ENCODE peak calls at places on chromosomes 5 and 9, in six cellular contexts. One of them, this sample, is unnamed.

GRCh38 chr5:175558801-175559480 is 80.6 kb downstream of the SFXN1 start:
- DNase-seq in HCT116: no peak
- DNase-seq in K562: no peak
- DNase-seq in H1: no peak
- DNase-seq in GM12878: no peak
- DNase-seq in HepG2: no peak
- DNase-seq in this sample: no peak

GRCh38 chr9:4514252-4515128 is 24.2 kb downstream of the SLC1A1 start:
- DNase-seq in HepG2: no peak
- DNase-seq in HCT116: no peak
- DNase-seq in H1: no peak
- DNase-seq in K562: no peak
- DNase-seq in GM12878: no peak
- DNase-seq in this sample: no peak

GRCh38 chr5:35246411-35246810 is 16.1 kb upstream of the PRLR start:
- DNase-seq in GM12878: no peak
- DNase-seq in K562: no peak
- DNase-seq in HepG2: peak
- DNase-seq in HCT116: no peak
- DNase-seq in H1: no peak
- DNase-seq in this sample: no peak

GRCh38 chr5:107400328-107400727 is 270.4 kb downstream of the EFNA5 start:
- DNase-seq in HepG2: no peak
- DNase-seq in HCT116: no peak
- DNase-seq in GM12878: no peak
- DNase-seq in K562: no peak
- DNase-seq in H1: no peak
- DNase-seq in this sample: no peak

GRCh38 chr9:12739014-12739413 is 35.8 kb upstream of the LURAP1L start:
- DNase-seq in K562: no peak
- DNase-seq in HCT116: no peak
- DNase-seq in GM12878: no peak
- DNase-seq in HepG2: no peak
- DNase-seq in H1: no peak
- DNase-seq in this sample: no peak

GRCh38 chr5:92248518-92248917 is 865.4 kb upstream of the ARRDC3 start:
- DNase-seq in GM12878: no peak
- DNase-seq in HepG2: no peak
- DNase-seq in H1: no peak
- DNase-seq in HCT116: no peak
- DNase-seq in K562: no peak
- DNase-seq in this sample: no peak

GRCh38 chr5:77641397-77641943 is 3.0 kb upstream of the OTP start:
- DNase-seq in GM12878: no peak
- DNase-seq in HCT116: no peak
- DNase-seq in HepG2: no peak
- DNase-seq in H1: no peak
- DNase-seq in K562: no peak
- DNase-seq in this sample: no peak

GRCh38 chr9:131053896-131054295 is 42.4 kb upstream of the AIF1L start:
- DNase-seq in H1: no peak
- DNase-seq in HepG2: no peak
- DNase-seq in K562: no peak
- DNase-seq in GM12878: no peak
- DNase-seq in HCT116: no peak
- DNase-seq in this sample: no peak

GRCh38 chr9:123440256-123440655 is 84.3 kb downstream of the CRB2 start:
- DNase-seq in K562: no peak
- DNase-seq in GM12878: no peak
- DNase-seq in HCT116: no peak
- DNase-seq in HepG2: no peak
- DNase-seq in H1: no peak
- DNase-seq in this sample: no peak

GRCh38 chr9:98251554-98251953 is 3.9 kb downstream of the TBC1D2 start:
- DNase-seq in GM12878: no peak
- DNase-seq in K562: no peak
- DNase-seq in H1: no peak
- DNase-seq in HCT116: peak
- DNase-seq in HepG2: no peak
- DNase-seq in this sample: peak

GRCh38 chr5:17248999-17249634 is 31.7 kb downstream of the BASP1 start:
- DNase-seq in GM12878: no peak
- DNase-seq in HepG2: no peak
- DNase-seq in HCT116: no peak
- DNase-seq in K562: no peak
- DNase-seq in H1: no peak
- DNase-seq in this sample: peak

GRCh38 chr5:176542596-176543427 is 5.6 kb upstream of the RNF44 start:
- DNase-seq in GM12878: no peak
- DNase-seq in H1: peak
- DNase-seq in HCT116: no peak
- DNase-seq in HepG2: no peak
- DNase-seq in K562: peak
- DNase-seq in this sample: no peak

GRCh38 chr9:121861501-121862180 is 210.2 kb downstream of the DAB2IP start:
- DNase-seq in K562: peak
- DNase-seq in HCT116: peak
- DNase-seq in HepG2: peak
- DNase-seq in H1: peak
- DNase-seq in GM12878: no peak
- DNase-seq in this sample: peak

GRCh38 chr5:112159435-112159834 is 259.6 kb downstream of the EPB41L4A start:
- DNase-seq in GM12878: no peak
- DNase-seq in HepG2: no peak
- DNase-seq in HCT116: no peak
- DNase-seq in K562: no peak
- DNase-seq in H1: no peak
- DNase-seq in this sample: no peak

GRCh38 chr5:34900660-34901059 is 14.6 kb downstream of the RAD1 start:
- DNase-seq in HepG2: no peak
- DNase-seq in K562: no peak
- DNase-seq in HCT116: no peak
- DNase-seq in H1: no peak
- DNase-seq in GM12878: no peak
- DNase-seq in this sample: no peak

GRCh38 chr5:86679529-86679928 is 61.8 kb downstream of the COX7C start:
- DNase-seq in HCT116: peak
- DNase-seq in K562: peak
- DNase-seq in HepG2: peak
- DNase-seq in H1: no peak
- DNase-seq in GM12878: no peak
- DNase-seq in this sample: peak

GRCh38 chr5:119953474-119953873 is 324.1 kb downstream of the FAM170A start:
- DNase-seq in H1: no peak
- DNase-seq in HepG2: no peak
- DNase-seq in K562: no peak
- DNase-seq in GM12878: no peak
- DNase-seq in HCT116: no peak
- DNase-seq in this sample: no peak

GRCh38 chr5:73693573-73694061 is 67.6 kb downstream of the ARHGEF28 start:
- DNase-seq in GM12878: no peak
- DNase-seq in K562: no peak
- DNase-seq in HCT116: no peak
- DNase-seq in HepG2: peak
- DNase-seq in H1: no peak
- DNase-seq in this sample: peak

GRCh38 chr9:37464426-37465248 is 613 bp downstream of the ZBTB5 start:
- DNase-seq in HepG2: no peak
- DNase-seq in GM12878: peak
- DNase-seq in K562: no peak
- DNase-seq in HCT116: no peak
- DNase-seq in H1: peak
- DNase-seq in this sample: peak

GRCh38 chr5:141192110-141192725 is at the start of gene PCDHB10:
- DNase-seq in H1: peak
- DNase-seq in HepG2: peak
- DNase-seq in K562: peak
- DNase-seq in GM12878: no peak
- DNase-seq in HCT116: peak
- DNase-seq in this sample: peak

GRCh38 chr5:16550316-16550952 is 66.4 kb downstream of the RETREG1 start:
- DNase-seq in K562: peak
- DNase-seq in HepG2: peak
- DNase-seq in GM12878: no peak
- DNase-seq in HCT116: peak
- DNase-seq in H1: peak
- DNase-seq in this sample: peak

GRCh38 chr5:140801494-140801841 is 611 bp downstream of the PCDHA3 start:
- DNase-seq in H1: no peak
- DNase-seq in GM12878: no peak
- DNase-seq in HepG2: no peak
- DNase-seq in HCT116: no peak
- DNase-seq in K562: no peak
- DNase-seq in this sample: peak

GRCh38 chr5:21154526-21154925 is 1166.5 kb upstream of the CDH18 start:
- DNase-seq in HepG2: no peak
- DNase-seq in HCT116: no peak
- DNase-seq in GM12878: no peak
- DNase-seq in H1: no peak
- DNase-seq in K562: no peak
- DNase-seq in this sample: peak

GRCh38 chr5:21152611-21153010 is 1164.6 kb upstream of the CDH18 start:
- DNase-seq in GM12878: no peak
- DNase-seq in H1: no peak
- DNase-seq in HepG2: no peak
- DNase-seq in K562: no peak
- DNase-seq in HCT116: no peak
- DNase-seq in this sample: peak
- TF ChIP-seq POLR2AphosphoS5 in GM12878: no peak
- TF ChIP-seq POLR2AphosphoS5 in H1: no peak
- TF ChIP-seq POLR2AphosphoS5 in HepG2: no peak
- TF ChIP-seq POLR2AphosphoS5 in K562: no peak
- TF ChIP-seq POLR2AphosphoS5 in HCT116: no peak
- TF ChIP-seq POLR2AphosphoS5 in this sample: peak

GRCh38 chr5:41924872-41925554 is at the start of gene FBXO4:
- DNase-seq in K562: peak
- DNase-seq in HepG2: peak
- DNase-seq in GM12878: peak
- DNase-seq in HCT116: peak
- DNase-seq in H1: peak
- DNase-seq in this sample: peak
- TF ChIP-seq POLR2A in K562: peak
- TF ChIP-seq POLR2A in HepG2: peak
- TF ChIP-seq POLR2A in GM12878: peak
- TF ChIP-seq POLR2A in HCT116: peak
- TF ChIP-seq POLR2A in H1: peak
- TF ChIP-seq POLR2A in this sample: peak

DNA sequence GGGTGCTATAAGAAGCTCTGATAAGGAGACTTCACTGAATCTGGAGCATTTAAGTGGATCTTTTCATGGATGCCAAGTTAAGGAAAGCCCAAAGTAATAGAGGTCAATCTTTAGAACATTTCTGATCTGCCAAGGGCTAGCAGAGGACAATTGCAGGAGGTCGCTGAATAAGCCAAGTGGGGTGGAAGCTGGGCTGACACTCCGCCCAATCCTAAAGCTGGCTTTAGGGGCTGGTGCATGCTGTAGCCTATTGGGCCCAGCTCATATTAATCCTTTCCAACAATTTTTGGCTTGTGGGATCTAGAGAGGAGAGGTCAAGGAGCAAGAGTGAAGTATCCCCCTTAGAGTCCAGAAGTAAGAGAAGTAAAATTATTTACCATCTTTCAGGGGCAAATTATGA is 526.5 kb downstream of the RAB3C start:
- DNase-seq in GM12878: no peak
- DNase-seq in H1: no peak
- DNase-seq in K562: no peak
- DNase-seq in HepG2: no peak
- DNase-seq in HCT116: no peak
- DNase-seq in this sample: no peak
- H3K9ac ChIP-seq in GM12878: no peak
- H3K9ac ChIP-seq in H1: no peak
- H3K9ac ChIP-seq in K562: no peak
- H3K9ac ChIP-seq in HepG2: no peak
- H3K9ac ChIP-seq in HCT116: no peak
- H3K9ac ChIP-seq in this sample: no peak

DNA sequence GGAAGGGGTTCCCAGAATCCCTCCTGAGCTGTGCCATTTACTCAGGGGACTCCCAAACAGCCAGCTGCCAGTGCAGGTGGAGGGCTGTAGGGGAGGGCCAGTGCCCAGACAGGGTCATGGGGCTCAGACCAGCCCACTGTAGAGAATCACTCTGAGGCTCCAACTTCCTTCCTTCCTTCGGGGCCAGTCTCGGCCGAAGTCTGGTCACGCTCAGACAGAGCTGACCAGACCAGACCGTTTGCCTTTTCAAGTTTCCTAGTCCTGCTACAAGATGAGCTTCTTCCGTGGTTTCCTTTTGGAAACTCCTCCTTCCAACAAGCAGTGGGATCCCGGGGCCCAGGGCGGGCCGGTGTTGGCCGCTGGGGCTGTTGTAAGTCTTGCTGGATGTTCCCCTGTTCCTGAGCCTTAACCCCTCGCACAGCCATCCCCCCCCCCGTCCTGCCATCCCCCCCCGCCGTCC is 52.6 kb downstream of the SAR1B start:
- DNase-seq in H1: no peak
- DNase-seq in GM12878: no peak
- DNase-seq in HepG2: no peak
- DNase-seq in HCT116: no peak
- DNase-seq in K562: no peak
- DNase-seq in this sample: peak
- TF ChIP-seq POLR2AphosphoS5 in H1: no peak
- TF ChIP-seq POLR2AphosphoS5 in GM12878: no peak
- TF ChIP-seq POLR2AphosphoS5 in HepG2: no peak
- TF ChIP-seq POLR2AphosphoS5 in HCT116: peak
- TF ChIP-seq POLR2AphosphoS5 in K562: no peak
- TF ChIP-seq POLR2AphosphoS5 in this sample: peak